ENCODE peak calls at places on chromosomes 4 and X, in seven cellular contexts. A is pulmonary artery endothelial cell, H is dermis blood vessel endothelial cell, R is MCF 10A, K is NCI-H2081, B is brain microvascular endothelial cell, J is NCI-H1417. P is an unnamed sample.

GRCh38 chr4:123939621-123940020 is 543.0 kb downstream of the SPRY1 start:
- DNase-seq in A (peak; percentile 71), H (peak; percentile 90), R (peak; percentile 74), K (peak; percentile 2), B (peak; percentile 81), J (no peak), P (no peak)

GRCh38 chrX:11474576-11474975 is 181.4 kb downstream of the AMELX start:
- DNase-seq in A (no peak), H (no peak), R (peak; percentile 23), K (no peak), B (no peak), J (no peak), P (no peak)

GRCh38 chr4:23245196-23245595 is 552.5 kb downstream of the GBA3 start:
- DNase-seq in A (no peak), H (no peak), R (no peak), K (no peak), B (no peak), J (no peak), P (no peak)

GRCh38 chrX:103774070-103774642 is 2.5 kb upstream of the PLP1 start:
- DNase-seq in A (peak; percentile 17), H (peak; percentile 67), R (peak; percentile 64), K (peak; percentile 71), B (no peak), J (peak; percentile 28), P (no peak)

GRCh38 chr4:186144180-186144579 is 39.7 kb downstream of the FAM149A start:
- DNase-seq in A (no peak), H (peak; percentile 24), R (no peak), K (no peak), B (peak; percentile 52), J (peak; percentile 49), P (no peak)

GRCh38 chr4:82044141-82044993 is 329.4 kb downstream of the HNRNPD start:
- DNase-seq in A (no peak), H (peak; percentile 1), R (peak; percentile 84), K (peak; percentile 77), B (peak; percentile 19), J (peak; percentile 91), P (peak; percentile 65)

GRCh38 chr4:40702137-40702799 is 47.5 kb upstream of the NSUN7 start:
- DNase-seq in A (no peak), H (no peak), R (no peak), K (no peak), B (no peak), J (no peak), P (no peak)

GRCh38 chrX:74343970-74344622 is 40.1 kb downstream of the ZCCHC13 start:
- DNase-seq in A (peak; percentile 74), H (peak; percentile 90), R (peak; percentile 96), K (peak; percentile 84), B (peak; percentile 96), J (peak; percentile 81), P (peak; percentile 76)

GRCh38 chrX:71103110-71103983 is 3.2 kb downstream of the CXorf65 start:
- DNase-seq in A (no peak), H (peak; percentile 5), R (no peak), K (no peak), B (no peak), J (peak; percentile 49), P (no peak)

GRCh38 chrX:30715976-30716375 is 62.8 kb downstream of the GK start:
- DNase-seq in A (no peak), H (no peak), R (no peak), K (no peak), B (no peak), J (no peak), P (no peak)

GRCh38 chr4:147388016-147388415 is 92.9 kb upstream of the EDNRA start:
- DNase-seq in A (no peak), H (no peak), R (no peak), K (no peak), B (no peak), J (no peak), P (no peak)

GRCh38 chr4:7384929-7385890 is 49.5 kb downstream of the PSAPL1 start:
- DNase-seq in A (no peak), H (no peak), R (no peak), K (no peak), B (no peak), J (no peak), P (no peak)

GRCh38 chrX:72620550-72621145 is 48.0 kb upstream of the HDAC8 start:
- DNase-seq in A (peak; percentile 59), H (peak; percentile 90), R (peak; percentile 86), K (no peak), B (peak; percentile 90), J (no peak), P (no peak)

GRCh38 chr4:141169391-141169790 is 36.1 kb upstream of the RNF150 start:
- DNase-seq in A (no peak), H (no peak), R (no peak), K (no peak), B (no peak), J (no peak), P (no peak)

GRCh38 chr4:75916091-75916661 is 13.9 kb upstream of the PPEF2 start:
- DNase-seq in A (peak; percentile 30), H (peak; percentile 71), R (peak; percentile 35), K (peak; percentile 34), B (peak; percentile 35), J (no peak), P (no peak)